ENCODE peak calls at places on chromosome X, in six cellular contexts. R is progenitor cell of endocrine pancreas, I is choroid plexus epithelial cell, O is HCT116, E is neural crest cell, V is hypothalamus. N is an unnamed sample.

GRCh38 chrX:79117078-79117477 is 27.4 kb upstream of the GPR174 start:
- DNase-seq in R (no peak), I (no peak), O (no peak), E (no peak), V (no peak), N (no peak)

GRCh38 chrX:22699591-22700091 is 300.1 kb upstream of the DDX53 start:
- DNase-seq in R (no peak), I (peak; percentile 85), O (no peak), E (no peak), V (no peak), N (no peak)

GRCh38 chrX:20067709-20068315 is 48.9 kb downstream of the MAP7D2 start:
- DNase-seq in R (no peak), I (peak; percentile 88), O (peak; percentile 23), E (no peak), V (peak; percentile 13), N (no peak)

GRCh38 chrX:134244043-134244442 is 7.1 kb downstream of the CCDC160 start:
- DNase-seq in R (no peak), I (peak; percentile 72), O (no peak), E (no peak), V (no peak), N (no peak)

GRCh38 chrX:71990518-71990917 is 79.9 kb downstream of the NHSL2 start:
- DNase-seq in R (no peak), I (no peak), O (no peak), E (no peak), V (no peak), N (no peak)

GRCh38 chrX:101417981-101418841 is 10.2 kb downstream of the HNRNPH2 start:
- DNase-seq in R (peak; percentile 25), I (no peak), O (no peak), E (peak; percentile 56), V (peak; percentile 12), N (no peak)

GRCh38 chrX:73390628-73391567 is 56.0 kb upstream of the CDX4 start:
- DNase-seq in R (no peak), I (no peak), O (no peak), E (no peak), V (no peak), N (no peak)

GRCh38 chrX:38804481-38805293 is 3.4 kb downstream of the MID1IP1 start:
- DNase-seq in R (peak; percentile 18), I (peak; percentile 17), O (no peak), E (no peak), V (no peak), N (no peak)

N was measured in iPS DF 6.9.